ENCODE peak calls at places on chromosomes 7 and 10, in five cellular contexts. One of them, this sample, is unnamed.
A peak's percentile ranks its signal among the peaks of the same experiment; 100 is the strongest.

GRCh38 chr10:34908472-34908871 is 93.4 kb upstream of the PARD3 start:
- DNase-seq in H1: no peak
- DNase-seq in GM12878: no peak
- DNase-seq in HepG2: no peak
- DNase-seq in NT2/D1: no peak
- DNase-seq in this sample: no peak

GRCh38 chr10:128105383-128105782 is 20.8 kb downstream of the MKI67 start:
- DNase-seq in HepG2: no peak
- DNase-seq in GM12878: no peak
- DNase-seq in H1: no peak
- DNase-seq in NT2/D1: no peak
- DNase-seq in this sample: no peak

GRCh38 chr7:72494807-72495206 is 82.7 kb upstream of the CALN1 start:
- DNase-seq in HepG2: no peak
- DNase-seq in H1: no peak
- DNase-seq in NT2/D1: no peak
- DNase-seq in GM12878: no peak
- DNase-seq in this sample: no peak

GRCh38 chr10:80163741-80164341 is 31.3 kb downstream of the PLAC9 start:
- DNase-seq in NT2/D1: no peak
- DNase-seq in GM12878: no peak
- DNase-seq in HepG2: no peak
- DNase-seq in H1: no peak
- DNase-seq in this sample: no peak

GRCh38 chr10:70418229-70418628 is 14.3 kb downstream of the EIF4EBP2 start:
- DNase-seq in HepG2: no peak
- DNase-seq in NT2/D1: no peak
- DNase-seq in GM12878: no peak
- DNase-seq in H1: no peak
- DNase-seq in this sample: no peak

GRCh38 chr7:54874804-54875203 is 115.8 kb upstream of the SEC61G start:
- DNase-seq in NT2/D1: no peak
- DNase-seq in HepG2: no peak
- DNase-seq in H1: no peak
- DNase-seq in GM12878: no peak
- DNase-seq in this sample: no peak

GRCh38 chr10:4947039-4947634 is 16.1 kb upstream of the AKR1C1 start:
- DNase-seq in GM12878: no peak
- DNase-seq in H1: no peak
- DNase-seq in HepG2: peak; percentile 92
- DNase-seq in NT2/D1: no peak
- DNase-seq in this sample: no peak

GRCh38 chr10:86657396-86658011 is 3.2 kb downstream of the OPN4 start:
- DNase-seq in HepG2: no peak
- DNase-seq in H1: no peak
- DNase-seq in NT2/D1: no peak
- DNase-seq in GM12878: no peak
- DNase-seq in this sample: no peak

GRCh38 chr10:70540089-70540788 is 61.7 kb downstream of the PALD1 start:
- DNase-seq in GM12878: no peak
- DNase-seq in HepG2: peak; percentile 18
- DNase-seq in H1: no peak
- DNase-seq in NT2/D1: no peak
- DNase-seq in this sample: peak; percentile 42

GRCh38 chr10:29648983-29649268 is 14.2 kb upstream of the SVIL start:
- DNase-seq in HepG2: peak; percentile 60
- DNase-seq in NT2/D1: no peak
- DNase-seq in GM12878: no peak
- DNase-seq in H1: no peak
- DNase-seq in this sample: no peak

GRCh38 chr7:80918406-80918805 is 445 bp downstream of the SEMA3C start:
- DNase-seq in GM12878: no peak
- DNase-seq in H1: no peak
- DNase-seq in HepG2: no peak
- DNase-seq in NT2/D1: peak; percentile 15
- DNase-seq in this sample: no peak

GRCh38 chr7:135147899-135148721 is at the start of gene TMEM140:
- DNase-seq in NT2/D1: no peak
- DNase-seq in HepG2: peak; percentile 94
- DNase-seq in H1: no peak
- DNase-seq in GM12878: peak; percentile 90
- DNase-seq in this sample: no peak

GRCh38 chr7:13886356-13886755 is 103.1 kb downstream of the ETV1 start:
- DNase-seq in HepG2: no peak
- DNase-seq in H1: no peak
- DNase-seq in GM12878: no peak
- DNase-seq in NT2/D1: no peak
- DNase-seq in this sample: no peak

GRCh38 chr7:94170836-94171235 is 166.7 kb upstream of the BET1 start:
- DNase-seq in HepG2: no peak
- DNase-seq in NT2/D1: no peak
- DNase-seq in GM12878: peak; percentile 51
- DNase-seq in H1: no peak
- DNase-seq in this sample: no peak

GRCh38 chr10:78432582-78432981 is 398.9 kb downstream of the RPS24 start:
- DNase-seq in GM12878: no peak
- DNase-seq in HepG2: peak; percentile 39
- DNase-seq in NT2/D1: no peak
- DNase-seq in H1: no peak
- DNase-seq in this sample: no peak

GRCh38 chr7:95840953-95841950 is 68.9 kb downstream of the DYNC1I1 start:
- DNase-seq in NT2/D1: no peak
- DNase-seq in HepG2: peak; percentile 12
- DNase-seq in H1: no peak
- DNase-seq in GM12878: no peak
- DNase-seq in this sample: peak; percentile 67

GRCh38 chr10:99457808-99458207 is 27.4 kb upstream of the GOT1 start:
- DNase-seq in HepG2: no peak
- DNase-seq in GM12878: no peak
- DNase-seq in H1: no peak
- DNase-seq in NT2/D1: no peak
- DNase-seq in this sample: no peak

GRCh38 chr7:24304494-24305095 is 20.6 kb downstream of the NPY start:
- DNase-seq in GM12878: no peak
- DNase-seq in NT2/D1: no peak
- DNase-seq in H1: no peak
- DNase-seq in HepG2: no peak
- DNase-seq in this sample: peak; percentile 60

GRCh38 chr7:18119985-18120384 is 92.3 kb upstream of the PRPS1L1 start:
- DNase-seq in HepG2: no peak
- DNase-seq in H1: no peak
- DNase-seq in GM12878: no peak
- DNase-seq in NT2/D1: peak; percentile 25
- DNase-seq in this sample: no peak

GRCh38 chr7:111240371-111240770 is 149.4 kb downstream of the LRRN3 start:
- DNase-seq in H1: no peak
- DNase-seq in HepG2: no peak
- DNase-seq in NT2/D1: no peak
- DNase-seq in GM12878: no peak
- DNase-seq in this sample: no peak

GRCh38 chr7:25598765-25599164 is 370.5 kb upstream of the NPVF start:
- DNase-seq in NT2/D1: no peak
- DNase-seq in GM12878: no peak
- DNase-seq in HepG2: no peak
- DNase-seq in H1: no peak
- DNase-seq in this sample: no peak

GRCh38 chr7:116955340-116955739 is 2.0 kb downstream of the ST7 start:
- DNase-seq in NT2/D1: no peak
- DNase-seq in GM12878: no peak
- DNase-seq in H1: no peak
- DNase-seq in HepG2: no peak
- DNase-seq in this sample: no peak

GRCh38 chr7:86911703-86912102 is 147.8 kb downstream of the ELAPOR2 start:
- DNase-seq in NT2/D1: no peak
- DNase-seq in GM12878: no peak
- DNase-seq in HepG2: peak; percentile 3
- DNase-seq in H1: no peak
- DNase-seq in this sample: peak; percentile 25

GRCh38 chr7:128708824-128709223 is 30.3 kb upstream of the CALU start:
- DNase-seq in HepG2: no peak
- DNase-seq in H1: no peak
- DNase-seq in NT2/D1: no peak
- DNase-seq in GM12878: no peak
- DNase-seq in this sample: no peak

GRCh38 chr7:110921478-110922210 is 169.3 kb upstream of the LRRN3 start:
- DNase-seq in NT2/D1: no peak
- DNase-seq in GM12878: no peak
- DNase-seq in H1: no peak
- DNase-seq in HepG2: no peak
- DNase-seq in this sample: no peak

GRCh38 chr7:193538-194256 is 1.3 kb downstream of the FAM20C start:
- DNase-seq in H1: no peak
- DNase-seq in HepG2: no peak
- DNase-seq in GM12878: no peak
- DNase-seq in NT2/D1: no peak
- DNase-seq in this sample: no peak

GRCh38 chr10:86306628-86307278 is 59.8 kb downstream of the GRID1 start:
- DNase-seq in GM12878: no peak
- DNase-seq in NT2/D1: no peak
- DNase-seq in H1: no peak
- DNase-seq in HepG2: peak; percentile 7
- DNase-seq in this sample: no peak

GRCh38 chr7:26663905-26664673 is 200.3 kb downstream of the SKAP2 start:
- DNase-seq in GM12878: no peak
- DNase-seq in H1: no peak
- DNase-seq in HepG2: no peak
- DNase-seq in NT2/D1: no peak
- DNase-seq in this sample: no peak

GRCh38 chr7:140518370-140519006 is 39.2 kb upstream of the MKRN1 start:
- DNase-seq in GM12878: no peak
- DNase-seq in HepG2: no peak
- DNase-seq in NT2/D1: no peak
- DNase-seq in H1: no peak
- DNase-seq in this sample: no peak

GRCh38 chr10:78802866-78803265 is 265.9 kb upstream of the ZMIZ1 start:
- DNase-seq in GM12878: no peak
- DNase-seq in H1: no peak
- DNase-seq in NT2/D1: no peak
- DNase-seq in HepG2: no peak
- DNase-seq in this sample: no peak

GRCh38 chr10:34480345-34480744 is 334.8 kb downstream of the PARD3 start:
- DNase-seq in NT2/D1: no peak
- DNase-seq in HepG2: no peak
- DNase-seq in GM12878: no peak
- DNase-seq in H1: no peak
- DNase-seq in this sample: no peak

GRCh38 chr7:130369110-130369711 is 11.1 kb upstream of the CPA1 start:
- DNase-seq in GM12878: no peak
- DNase-seq in HepG2: peak; percentile 69
- DNase-seq in NT2/D1: no peak
- DNase-seq in H1: no peak
- DNase-seq in this sample: no peak

GRCh38 chr7:75945297-75946168 is 30.6 kb downstream of the POR start:
- DNase-seq in NT2/D1: no peak
- DNase-seq in HepG2: peak; percentile 78
- DNase-seq in H1: no peak
- DNase-seq in GM12878: no peak
- DNase-seq in this sample: no peak
- TF ChIP-seq SUZ12 in NT2/D1: no peak
- TF ChIP-seq SUZ12 in HepG2: no peak
- TF ChIP-seq SUZ12 in H1: no peak
- TF ChIP-seq SUZ12 in GM12878: no peak
- TF ChIP-seq SUZ12 in this sample: no peak

DNA sequence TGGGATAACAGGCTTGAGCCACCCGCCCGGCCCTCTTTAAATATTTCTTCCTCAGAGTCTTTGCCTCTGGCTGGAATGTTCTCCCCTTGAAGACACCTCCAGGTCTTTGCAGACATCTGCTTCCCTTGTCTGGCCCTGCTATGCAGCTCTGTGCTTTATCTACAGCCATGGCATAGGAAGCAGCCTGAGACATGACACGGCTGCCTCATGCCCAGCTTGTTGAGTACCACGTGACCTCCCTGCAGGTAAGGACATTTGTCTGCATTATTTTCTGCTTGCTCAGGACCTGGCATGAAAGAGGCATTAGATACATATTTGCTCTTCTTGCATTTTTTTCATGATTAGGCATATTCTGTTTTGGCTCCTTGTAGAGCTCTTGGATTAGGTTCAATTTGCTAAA is 113.8 kb upstream of the KLF6 start:
- DNase-seq in GM12878: no peak
- DNase-seq in H1: no peak
- DNase-seq in NT2/D1: no peak
- DNase-seq in HepG2: peak; percentile 31
- DNase-seq in this sample: no peak
- TF ChIP-seq SUZ12 in GM12878: no peak
- TF ChIP-seq SUZ12 in H1: no peak
- TF ChIP-seq SUZ12 in NT2/D1: no peak
- TF ChIP-seq SUZ12 in HepG2: no peak
- TF ChIP-seq SUZ12 in this sample: no peak

DNA sequence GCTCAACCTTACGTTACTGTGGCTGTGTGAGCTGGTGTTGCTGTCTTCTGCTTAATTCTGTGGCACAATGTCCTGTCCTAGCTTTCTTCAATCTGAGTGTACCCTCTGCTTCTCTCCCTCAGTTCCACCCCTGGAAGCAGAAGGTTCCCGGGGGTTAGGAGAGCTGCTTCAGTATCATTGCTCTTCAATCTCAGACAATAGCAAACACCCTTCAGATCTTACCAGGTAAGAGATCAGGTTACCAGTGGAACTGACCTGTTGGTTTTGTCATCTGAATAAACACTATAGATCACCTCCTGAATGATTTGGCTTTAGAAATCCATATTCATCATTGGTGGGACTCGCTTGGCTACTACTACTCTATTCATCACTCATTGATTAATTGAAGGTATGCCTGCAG is 48.4 kb downstream of the DNAJB9 start:
- DNase-seq in GM12878: no peak
- DNase-seq in NT2/D1: no peak
- DNase-seq in H1: no peak
- DNase-seq in HepG2: no peak
- DNase-seq in this sample: no peak
- TF ChIP-seq SUZ12 in GM12878: no peak
- TF ChIP-seq SUZ12 in NT2/D1: no peak
- TF ChIP-seq SUZ12 in H1: no peak
- TF ChIP-seq SUZ12 in HepG2: no peak
- TF ChIP-seq SUZ12 in this sample: no peak

GRCh38 chr7:122082160-122082559 is 61.9 kb downstream of the AASS start:
- DNase-seq in GM12878: no peak
- DNase-seq in H1: no peak
- DNase-seq in HepG2: no peak
- DNase-seq in NT2/D1: no peak
- DNase-seq in this sample: no peak

DNA sequence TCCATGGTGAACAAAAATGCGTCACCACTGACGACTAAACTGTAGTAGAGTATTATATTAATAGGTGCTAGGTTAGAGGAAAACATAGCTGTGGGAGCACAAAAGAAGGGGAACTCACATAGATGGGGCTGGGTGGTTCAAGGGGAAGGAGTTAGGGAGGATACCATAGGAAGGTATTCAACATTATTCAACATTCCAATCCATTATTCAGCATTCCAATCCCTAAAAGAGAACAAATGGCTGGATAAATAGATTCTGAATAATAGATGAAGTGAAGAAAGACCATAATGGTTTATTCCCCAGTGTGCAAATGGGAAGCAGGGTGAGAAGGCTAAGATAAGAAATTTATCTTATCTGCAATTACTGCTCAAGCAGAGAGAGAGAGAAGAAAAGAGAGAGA is 61.4 kb downstream of the AASS start:
- DNase-seq in HepG2: no peak
- DNase-seq in NT2/D1: no peak
- DNase-seq in GM12878: no peak
- DNase-seq in H1: no peak
- DNase-seq in this sample: no peak
- TF ChIP-seq SUZ12 in HepG2: no peak
- TF ChIP-seq SUZ12 in NT2/D1: no peak
- TF ChIP-seq SUZ12 in GM12878: no peak
- TF ChIP-seq SUZ12 in H1: no peak
- TF ChIP-seq SUZ12 in this sample: no peak

This sample was measured in HEK293T.